ENCODE peak calls at places on chromosomes 16 and 17, in four cellular contexts. L is heart left ventricle, N is breast epithelium, P is lower lobe of right lung. E is an unnamed sample.

GRCh38 chr17:36001862-36002603 is 680 bp upstream of the CCL15 start:
- DNase-seq in L (no peak), P (peak), N (no peak), E (no peak)

GRCh38 chr17:78661092-78661770 is 84.0 kb upstream of the DNAH17 start:
- DNase-seq in L (no peak), P (no peak), N (peak), E (no peak)

GRCh38 chr17:7846765-7847661 is 7.9 kb upstream of the TMEM88 start:
- DNase-seq in P (peak), N (peak), L (no peak), E (no peak)

GRCh38 chr16:27642753-27643152 is 92.8 kb downstream of the KATNIP start:
- DNase-seq in L (no peak), N (no peak), P (no peak), E (no peak)

GRCh38 chr16:582614-583331 is 7.1 kb upstream of the RAB40C start:
- DNase-seq in P (no peak), N (no peak), L (peak), E (no peak)

GRCh38 chr16:75805946-75806345 is 79.7 kb upstream of the CPHXL start:
- DNase-seq in N (no peak), L (no peak), P (no peak), E (no peak)

GRCh38 chr17:78530675-78531074 is 46.5 kb downstream of the DNAH17 start:
- DNase-seq in L (no peak), P (no peak), N (no peak), E (no peak)

GRCh38 chr16:68230176-68230571 is 5.8 kb downstream of the ESRP2 start:
- DNase-seq in P (no peak), L (no peak), N (no peak), E (no peak)

GRCh38 chr16:57143125-57143965 is 42.5 kb downstream of the PSME3IP1 start:
- DNase-seq in L (no peak), P (no peak), N (no peak), E (peak)

GRCh38 chr16:56793504-56793903 is 63.6 kb downstream of the NUP93 start:
- DNase-seq in L (no peak), N (no peak), P (no peak), E (no peak)

GRCh38 chr16:56679813-56680212 is 2.5 kb upstream of the MT1X start:
- DNase-seq in L (peak), P (no peak), N (no peak), E (no peak)

GRCh38 chr16:74936902-74937560 is 47.9 kb downstream of the WDR59 start:
- DNase-seq in L (no peak), P (no peak), N (no peak), E (no peak)

DNA sequence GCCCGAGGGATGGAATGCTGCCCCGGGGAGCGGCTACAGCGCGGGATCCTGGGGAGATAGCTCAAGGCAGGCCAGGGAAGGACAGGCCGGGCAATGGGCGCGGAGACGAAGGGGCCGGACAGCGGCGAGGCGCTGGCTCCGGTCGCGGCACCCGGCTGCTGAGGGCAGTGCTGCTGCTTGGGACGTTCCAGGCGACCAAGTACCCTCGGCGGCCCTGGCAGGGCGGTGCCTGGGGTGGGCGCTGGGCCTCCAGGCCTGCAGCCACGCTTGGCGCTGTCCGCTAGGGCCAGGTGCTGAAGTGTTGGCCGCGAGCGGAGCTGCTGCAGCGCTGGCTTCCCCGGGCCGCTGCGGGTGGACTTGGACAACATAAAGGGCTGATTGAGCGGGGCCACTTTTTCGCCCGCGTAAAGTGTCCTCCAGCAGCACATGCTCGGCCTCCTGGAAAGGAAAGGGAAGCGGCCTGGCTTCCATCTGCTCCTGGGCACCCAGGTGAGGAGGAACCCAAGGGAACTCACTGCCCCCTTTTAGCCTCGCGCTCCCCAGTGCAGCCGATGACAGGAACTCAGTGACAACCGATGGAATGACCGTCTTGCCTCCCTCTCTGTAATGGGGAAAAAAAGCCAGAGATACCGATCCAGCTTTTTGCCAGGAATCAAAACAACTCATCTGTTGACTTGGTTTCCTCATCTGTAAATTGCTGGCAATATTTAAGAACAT is 23.7 kb downstream of the CLEC3A start:
- DNase-seq in N (peak), L (peak), P (peak), E (peak)
- TF ChIP-seq CTCF in N (no peak), L (no peak), P (no peak), E (no peak)

DNA sequence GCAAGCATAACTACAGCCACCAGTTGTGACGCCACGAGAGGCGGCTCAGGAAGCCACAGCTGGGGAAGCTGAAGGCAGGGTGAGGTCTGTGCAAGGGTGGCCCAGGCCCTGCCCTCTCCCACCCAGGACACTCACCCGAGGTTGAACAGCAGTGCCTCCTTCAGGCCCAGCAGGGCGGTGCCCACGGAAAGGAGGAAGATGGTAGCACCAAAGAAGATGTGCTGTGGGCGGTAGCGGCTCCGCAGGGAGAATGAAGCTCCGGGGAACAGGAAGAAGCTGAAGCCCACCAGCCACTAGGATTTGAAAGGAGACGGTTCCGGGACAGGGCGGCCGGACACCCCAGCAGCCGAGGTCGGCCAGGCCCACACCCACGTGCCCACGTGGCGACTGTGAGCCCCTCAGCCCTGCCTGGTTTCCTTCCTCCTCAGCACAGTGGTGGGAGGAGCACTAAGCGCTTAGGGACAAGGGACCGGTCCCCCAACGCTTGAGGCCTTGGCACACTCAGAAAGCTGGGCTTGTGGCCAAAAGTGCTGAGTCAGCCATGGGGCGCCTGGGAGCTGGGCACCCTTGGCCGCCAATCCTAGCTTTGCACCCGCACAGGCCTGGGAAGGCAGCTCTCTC is 11.0 kb downstream of the CYB561 start:
- DNase-seq in L (peak), N (peak), P (peak), E (no peak)
- TF ChIP-seq CTCF in L (no peak), N (no peak), P (peak), E (no peak)

GRCh38 chr16:50023626-50024025 is 1.4 kb upstream of the CNEP1R1 start:
- DNase-seq in N (no peak), L (no peak), P (no peak), E (no peak)

GRCh38 chr16:50024684-50025543 is at the start of gene CNEP1R1:
- DNase-seq in P (peak), L (peak), N (peak), E (peak)

GRCh38 chr16:50024207-50024606 is 818 bp upstream of the CNEP1R1 start:
- DNase-seq in P (no peak), N (no peak), L (no peak), E (no peak)

GRCh38 chr16:50025544-50025931 is 513 bp downstream of the CNEP1R1 start:
- DNase-seq in N (no peak), P (no peak), L (no peak), E (no peak)

DNA sequence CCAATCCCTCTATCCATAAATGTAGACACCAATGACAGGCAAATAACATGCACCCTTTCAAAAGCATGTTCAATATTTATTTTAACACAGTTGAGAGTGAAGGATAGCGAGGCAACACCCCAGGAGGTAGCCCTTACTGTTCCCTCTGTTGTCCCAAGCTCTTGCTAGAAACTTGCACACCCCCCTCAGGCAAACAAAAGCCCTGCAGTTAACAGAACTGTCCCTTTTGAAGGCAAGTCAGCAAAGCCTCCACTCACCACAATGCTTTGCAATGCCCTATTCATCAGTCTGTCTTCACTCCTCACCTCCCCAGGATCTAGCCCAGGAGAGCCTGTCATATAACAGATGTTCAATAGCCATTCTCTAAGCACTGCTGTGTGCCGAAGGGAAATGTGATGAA is 3.5 kb upstream of the CNEP1R1 start:
- DNase-seq in L (no peak), N (no peak), P (no peak), E (peak)
- TF ChIP-seq CTCF in L (no peak), N (no peak), P (no peak), E (peak)

GRCh38 chr17:44832821-44833220 is 2.7 kb upstream of the GJC1 start:
- DNase-seq in P (no peak), L (no peak), N (no peak), E (no peak)
- TF ChIP-seq CTCF in P (no peak), L (no peak), N (no peak), E (peak)

GRCh38 chr17:41896726-41897125 is 22.0 kb downstream of the ACLY start:
- DNase-seq in L (no peak), P (no peak), N (no peak), E (no peak)
- TF ChIP-seq CTCF in L (no peak), P (no peak), N (no peak), E (no peak)

GRCh38 chr16:69563605-69564580 is 1.9 kb upstream of the NFAT5 start:
- DNase-seq in L (no peak), N (no peak), P (no peak), E (peak)
- TF ChIP-seq CTCF in L (no peak), N (no peak), P (no peak), E (no peak)

GRCh38 chr16:47051031-47051430 is 77.6 kb upstream of the DNAJA2 start:
- DNase-seq in L (no peak), N (no peak), P (no peak), E (no peak)

GRCh38 chr16:47054306-47054705 is 80.8 kb upstream of the DNAJA2 start:
- DNase-seq in P (no peak), N (no peak), L (no peak), E (no peak)

GRCh38 chr16:47053895-47054294 is 80.4 kb upstream of the DNAJA2 start:
- DNase-seq in P (no peak), L (no peak), N (no peak), E (no peak)

GRCh38 chr16:47055136-47055885 is 81.8 kb upstream of the DNAJA2 start:
- DNase-seq in P (no peak), N (no peak), L (no peak), E (no peak)

GRCh38 chr16:47052666-47053640 is 79.5 kb upstream of the DNAJA2 start:
- DNase-seq in L (no peak), P (no peak), N (no peak), E (no peak)
- TF ChIP-seq CTCF in L (no peak), P (no peak), N (no peak), E (no peak)

GRCh38 chr17:76696763-76697701 is 13.7 kb downstream of the MXRA7 start:
- DNase-seq in L (peak), N (no peak), P (no peak), E (no peak)

GRCh38 chr17:76691379-76692191 is 19.2 kb downstream of the MXRA7 start:
- DNase-seq in P (no peak), L (peak), N (no peak), E (no peak)

GRCh38 chr17:76697702-76698465 is 12.9 kb downstream of the MXRA7 start:
- DNase-seq in P (no peak), N (no peak), L (peak), E (no peak)

GRCh38 chr17:76690596-76691280 is 20.0 kb downstream of the MXRA7 start:
- DNase-seq in P (no peak), N (no peak), L (peak), E (no peak)

DNA sequence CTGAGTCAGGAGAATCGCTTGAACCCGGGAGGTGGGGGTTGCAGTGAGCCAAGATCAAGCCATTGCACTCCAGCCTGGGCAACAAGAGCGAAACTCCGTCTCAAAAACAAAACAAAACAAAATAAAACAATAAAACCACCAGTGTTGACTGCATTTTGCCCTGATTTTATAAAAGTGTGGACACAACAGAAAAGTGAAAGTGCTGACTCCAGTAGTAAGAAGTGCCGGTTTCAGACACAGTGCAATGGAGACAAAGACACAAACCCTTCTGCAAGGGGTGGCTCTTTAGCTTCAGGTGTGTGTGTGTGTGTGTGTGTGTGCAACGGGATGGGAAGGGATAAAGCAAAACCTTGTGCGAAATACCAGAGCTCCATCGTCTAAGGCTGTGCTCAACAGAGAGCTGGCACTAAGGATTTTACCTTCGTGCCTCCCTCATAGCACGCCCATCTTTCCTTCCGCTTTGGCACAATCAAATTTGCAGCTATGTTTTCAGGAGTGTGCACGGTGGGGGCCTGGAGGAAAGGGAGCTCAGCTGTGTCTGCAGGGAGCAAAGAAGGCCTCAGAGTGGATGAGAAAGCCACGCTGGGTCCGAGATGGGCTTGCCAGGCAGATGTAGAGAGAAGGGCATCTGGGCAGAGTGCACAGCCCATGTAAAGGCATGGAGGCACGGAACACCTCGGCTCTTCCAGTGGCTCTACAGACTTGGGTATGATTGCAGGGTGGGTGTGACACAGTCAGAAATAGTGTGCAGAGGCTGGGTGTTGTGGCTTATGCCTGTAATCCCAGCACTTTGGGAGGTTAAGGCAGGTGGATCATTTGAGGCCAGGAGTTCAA is 15.5 kb downstream of the MXRA7 start:
- DNase-seq in L (peak), N (no peak), P (no peak), E (no peak)
- TF ChIP-seq CTCF in L (no peak), N (no peak), P (no peak), E (no peak)

GRCh38 chr17:63679214-63679613 is 20.7 kb downstream of the LIMD2 start:
- DNase-seq in P (no peak), N (no peak), L (no peak), E (no peak)
- TF ChIP-seq CTCF in P (no peak), N (no peak), L (no peak), E (no peak)